ENCODE peak calls at places on chromosomes 6 and 20, in eight cellular contexts. H is NCI-H2081; K is HS-27A; R is nephron progenitor cell; X is stimulated activated CD4-positive, alpha-beta T cell treated with anti-CD3 and anti-CD28 coated beads, Interleukin-2, amount 100 ng/mL, for 48 hours; E is HFFc6; O is T-helper 9 cell; Q is PC-3. N is an unnamed sample.

GRCh38 chr6:15668918-15669317 is 6.1 kb upstream of the DTNBP1 start:
- DNase-seq in H (no peak), R (no peak), Q (no peak), E (no peak), K (no peak), O (no peak), X (no peak), N (no peak)

GRCh38 chr6:38517005-38517404 is 122.7 kb downstream of the BTBD9 start:
- DNase-seq in H (no peak), X (no peak), E (peak; percentile 22), O (no peak), K (no peak), Q (peak; percentile 23), R (no peak), N (no peak)

GRCh38 chr6:2950713-2951112 is 20.7 kb downstream of the SERPINB6 start:
- DNase-seq in K (no peak), E (no peak), X (no peak), Q (peak; percentile 19), H (no peak), R (no peak), O (no peak), N (no peak)

GRCh38 chr6:26743157-26743821 is 83.7 kb upstream of the ZNF322 start:
- DNase-seq in H (no peak), X (no peak), K (no peak), E (peak; percentile 89), R (peak; percentile 55), Q (no peak), O (no peak), N (no peak)

GRCh38 chr6:34610819-34611477 is 54.8 kb upstream of the SPDEF start:
- DNase-seq in X (no peak), R (no peak), K (peak; percentile 87), E (peak; percentile 84), H (no peak), O (no peak), Q (peak; percentile 94), N (no peak)

GRCh38 chr6:63349401-63349800 is 29.6 kb upstream of the LGSN start:
- DNase-seq in Q (no peak), E (no peak), X (no peak), O (no peak), H (no peak), R (no peak), K (no peak), N (no peak)

GRCh38 chr6:22102671-22103070 is 194.2 kb downstream of the PRL start:
- DNase-seq in K (no peak), H (no peak), O (no peak), E (no peak), X (no peak), R (no peak), Q (no peak), N (no peak)

GRCh38 chr20:48841861-48842529 is 14.2 kb upstream of the PREX1 start:
- DNase-seq in O (no peak), E (peak; percentile 85), R (no peak), X (no peak), H (no peak), Q (peak; percentile 95), K (peak; percentile 78), N (no peak)

GRCh38 chr6:144104898-144105487 is 9.6 kb upstream of the SF3B5 start:
- DNase-seq in H (peak; percentile 44), X (peak; percentile 42), E (peak; percentile 74), Q (peak; percentile 81), R (no peak), K (peak; percentile 68), O (no peak), N (peak; percentile 56)

GRCh38 chr20:50296450-50297375 is 106.1 kb downstream of the CEBPB start:
- DNase-seq in H (peak; percentile 37), O (no peak), Q (no peak), X (no peak), K (no peak), E (no peak), R (no peak), N (no peak)

GRCh38 chr20:63740070-63740500 is 509 bp downstream of the SLC2A4RG start:
- DNase-seq in H (no peak), K (no peak), E (no peak), X (peak; percentile 19), Q (peak; percentile 54), O (peak; percentile 52), R (peak; percentile 64), N (no peak)

GRCh38 chr20:41427833-41428232 is 61.2 kb upstream of the EMILIN3 start:
- DNase-seq in O (no peak), Q (no peak), X (no peak), H (no peak), K (no peak), E (no peak), R (no peak), N (no peak)

GRCh38 chr6:129955584-129955983 is 62.8 kb upstream of the L3MBTL3 start:
- DNase-seq in K (no peak), Q (no peak), E (no peak), H (no peak), X (no peak), O (no peak), R (no peak), N (no peak)

GRCh38 chr20:58870293-58871014 is 17.9 kb downstream of the GNAS start:
- DNase-seq in K (no peak), O (peak; percentile 51), H (peak; percentile 64), X (no peak), E (peak; percentile 43), R (peak; percentile 81), Q (peak; percentile 91), N (peak; percentile 11)

GRCh38 chr6:97322811-97323210 is 39.8 kb upstream of the MMS22L start:
- DNase-seq in E (peak; percentile 86), X (no peak), H (no peak), K (peak; percentile 14), R (no peak), Q (peak; percentile 59), O (no peak), N (no peak)

GRCh38 chr6:14736231-14736953 is 509.5 kb upstream of the JARID2 start:
- DNase-seq in K (no peak), R (no peak), O (no peak), E (no peak), Q (no peak), H (no peak), X (no peak), N (no peak)

GRCh38 chr6:56534680-56535419 is 107.8 kb downstream of the DST start:
- DNase-seq in Q (peak; percentile 59), H (peak; percentile 22), X (no peak), E (no peak), K (no peak), O (no peak), R (no peak), N (no peak)

GRCh38 chr6:80742481-80742880 is 636.0 kb downstream of the BCKDHB start:
- DNase-seq in R (no peak), X (no peak), O (no peak), Q (peak; percentile 45), K (no peak), E (peak; percentile 47), H (peak; percentile 57), N (no peak)

GRCh38 chr20:49447946-49448809 is 34.3 kb downstream of the KCNB1 start:
- DNase-seq in H (no peak), K (no peak), X (no peak), R (no peak), O (no peak), Q (no peak), E (no peak), N (no peak)